ENCODE peak calls at places on chromosomes 16 and 17, in nine cellular contexts. Y is activated effector memory CD4-positive, alpha-beta T cell treated with Interleukin-2 at 50 U/mL for 16 hours; Z is GM19239; R is left ventricle myocardium inferior; K is glutamatergic neuron; S is NCI-H2227 treated with DMSO at 0.1 percent for 48 hours; L is ovary; C is activated CD4-positive, alpha-beta T cell treated with anti-CD3 and anti-CD28 coated beads for 24 hours; Q is sigmoid colon. U is an unnamed sample.

GRCh38 chr17:13437966-13438779 is 163.6 kb downstream of the HS3ST3A1 start:
- DNase-seq in Q (no peak), Z (no peak), R (no peak), L (no peak), C (no peak), K (peak), S (no peak), Y (no peak), U (peak)

GRCh38 chr16:1708768-1709180 is 2.8 kb downstream of the MAPK8IP3 start:
- DNase-seq in K (no peak), R (peak), Q (no peak), Y (no peak), C (no peak), S (peak), L (no peak), Z (no peak), U (peak)

GRCh38 chr17:44828919-44829557 is 1.0 kb downstream of the GJC1 start:
- DNase-seq in Z (no peak), R (no peak), S (no peak), Q (no peak), C (no peak), K (no peak), Y (no peak), L (peak), U (peak)

GRCh38 chr16:88807142-88807625 is 3.6 kb downstream of the CDT1 start:
- DNase-seq in S (no peak), Q (no peak), K (no peak), R (no peak), Y (no peak), C (no peak), L (no peak), Z (no peak), U (no peak)

GRCh38 chr17:35900280-35900679 is 20.1 kb upstream of the CCL5 start:
- DNase-seq in Y (no peak), S (no peak), Q (no peak), K (no peak), R (no peak), C (no peak), Z (no peak), L (no peak), U (no peak)

GRCh38 chr16:49660647-49661046 is 195.3 kb downstream of the ZNF423 start:
- DNase-seq in R (no peak), C (no peak), Y (no peak), K (no peak), Q (no peak), L (no peak), S (no peak), Z (no peak), U (no peak)

GRCh38 chr17:48470388-48471034 is 40.5 kb upstream of the SKAP1 start:
- DNase-seq in C (no peak), S (no peak), Z (no peak), Y (no peak), L (no peak), K (no peak), Q (no peak), R (no peak), U (peak)

GRCh38 chr17:81551458-81552243 is 502 bp downstream of the FAAP100 start:
- DNase-seq in Y (no peak), Q (no peak), K (peak), R (no peak), Z (no peak), L (no peak), S (no peak), C (no peak), U (no peak)

GRCh38 chr16:17271687-17272086 is 199.1 kb downstream of the XYLT1 start:
- DNase-seq in C (no peak), Z (no peak), K (no peak), S (peak), L (peak), Q (no peak), Y (no peak), R (no peak), U (peak)

GRCh38 chr16:60367739-60368138 is 1633.6 kb upstream of the GOT2 start:
- DNase-seq in S (no peak), R (no peak), Q (no peak), C (no peak), Y (no peak), Z (no peak), L (no peak), K (no peak), U (no peak)

GRCh38 chr17:76797441-76797840 is 59.5 kb downstream of the MFSD11 start:
- DNase-seq in L (no peak), S (no peak), Y (no peak), R (no peak), Z (no peak), Q (no peak), C (no peak), K (no peak), U (no peak)

GRCh38 chr16:77683845-77684526 is 38.3 kb upstream of the NUDT7 start:
- DNase-seq in S (no peak), R (no peak), Y (no peak), C (no peak), Z (no peak), Q (no peak), K (no peak), L (no peak), U (peak)

GRCh38 chr16:67150058-67150832 is 553 bp downstream of the B3GNT9 start:
- DNase-seq in K (peak), Q (peak), C (no peak), L (peak), Y (peak), S (peak), R (peak), Z (peak), U (peak)

GRCh38 chr17:35006345-35006744 is 26.0 kb downstream of the LIG3 start:
- DNase-seq in L (no peak), S (no peak), Q (no peak), C (no peak), K (no peak), Y (no peak), R (no peak), Z (no peak), U (no peak)

GRCh38 chr17:79041723-79042420 is 17.9 kb downstream of the C1QTNF1 start:
- DNase-seq in Y (no peak), R (no peak), L (no peak), K (no peak), S (no peak), Q (peak), Z (no peak), C (no peak), U (no peak)

GRCh38 chr17:3025421-3026124 is 37.8 kb downstream of the OR1D5 start:
- DNase-seq in L (peak), R (no peak), S (no peak), Q (no peak), Y (no peak), C (no peak), K (no peak), Z (no peak), U (no peak)

GRCh38 chr17:46162871-46163270 is 30.4 kb downstream of the KANSL1 start:
- DNase-seq in Q (no peak), C (no peak), S (no peak), K (no peak), R (no peak), Y (no peak), L (no peak), Z (no peak), U (no peak)

GRCh38 chr17:12256380-12256995 is 235.8 kb downstream of the MAP2K4 start:
- DNase-seq in Y (no peak), K (peak), Z (peak), R (no peak), C (no peak), L (peak), Q (peak), S (no peak), U (peak)

GRCh38 chr16:47664653-47665325 is 203.7 kb downstream of the PHKB start:
- DNase-seq in R (no peak), Z (no peak), L (no peak), S (no peak), K (no peak), C (no peak), Y (no peak), Q (no peak), U (no peak)

GRCh38 chr17:45018514-45019176 is 32.8 kb downstream of the DCAKD start:
- DNase-seq in Z (no peak), Q (no peak), L (peak), R (peak), C (no peak), K (no peak), S (no peak), Y (no peak), U (no peak)

GRCh38 chr17:1577186-1577585 is 14.6 kb upstream of the PITPNA start:
- DNase-seq in Q (peak), C (no peak), L (peak), K (no peak), Y (no peak), R (peak), S (no peak), Z (no peak), U (peak)

GRCh38 chr17:76370261-76370993 is 14.0 kb upstream of the SPHK1 start:
- DNase-seq in K (no peak), C (no peak), L (peak), Z (no peak), Y (no peak), Q (peak), R (peak), S (no peak), U (peak)

GRCh38 chr17:19935169-19935568 is 42.5 kb downstream of the AKAP10 start:
- DNase-seq in S (no peak), C (no peak), R (no peak), K (no peak), Y (no peak), Q (no peak), L (no peak), Z (no peak), U (no peak)

GRCh38 chr16:65201446-65202010 is 79.7 kb upstream of the CDH11 start:
- DNase-seq in K (no peak), Z (no peak), S (no peak), Q (no peak), R (no peak), L (no peak), C (no peak), Y (no peak), U (no peak)

GRCh38 chr16:84874983-84875382 is 55.2 kb downstream of the CRISPLD2 start:
- DNase-seq in Q (no peak), L (no peak), C (no peak), Y (no peak), K (no peak), Z (no peak), S (no peak), R (no peak), U (no peak)

GRCh38 chr17:61159415-61159814 is 240.2 kb upstream of the TBX2 start:
- DNase-seq in Z (no peak), L (no peak), R (no peak), C (no peak), Y (no peak), S (no peak), K (no peak), Q (no peak), U (peak)

GRCh38 chr17:57593739-57594462 is 151.2 kb downstream of the CCDC182 start:
- DNase-seq in R (no peak), S (no peak), Z (no peak), Y (no peak), Q (no peak), L (no peak), K (no peak), C (no peak), U (no peak)

GRCh38 chr17:77786740-77787505 is 171.6 kb upstream of the TNRC6C start:
- DNase-seq in C (no peak), Y (no peak), L (no peak), S (peak), R (no peak), Q (no peak), Z (no peak), K (peak), U (no peak)

GRCh38 chr16:79437764-79438728 is 162.5 kb downstream of the MAF start:
- DNase-seq in Z (no peak), L (peak), K (no peak), Y (no peak), Q (no peak), R (peak), C (no peak), S (no peak), U (peak)

GRCh38 chr16:66274335-66275110 is 92.0 kb upstream of the CDH5 start:
- DNase-seq in S (no peak), Q (peak), R (no peak), K (no peak), L (no peak), C (no peak), Y (no peak), Z (no peak), U (no peak)

U was measured in astrocyte of the hippocampus.